ENCODE peak calls at places on chromosomes 16 and 17, in nine cellular contexts. L is GM12878, O is PC-3, P is hepatocyte, N is fibroblast of mammary gland, W is OCI-LY7, S is cardiac muscle cell, B is HCT116, A is nephron progenitor cell. U is an unnamed sample.

GRCh38 chr16:1221628-1222552 is 3.2 kb downstream of the TPSG1 start:
- DNase-seq in L (no peak), O (no peak), P (no peak), N (no peak), W (no peak), S (no peak), B (no peak), A (no peak), U (no peak)

GRCh38 chr16:694187-694862 is 4.1 kb upstream of the WDR24 start:
- DNase-seq in L (no peak), O (no peak), P (no peak), N (no peak), W (no peak), S (peak; percentile 29), B (no peak), A (peak; percentile 49), U (no peak)

GRCh38 chr16:68367440-68367839 is 56.6 kb downstream of the PRMT7 start:
- DNase-seq in L (no peak), O (no peak), P (no peak), N (no peak), W (no peak), S (no peak), B (no peak), A (no peak), U (peak; percentile 45)

GRCh38 chr17:50037321-50038107 is 18.4 kb upstream of the ITGA3 start:
- DNase-seq in L (no peak), O (peak; percentile 92), P (peak; percentile 40), N (peak; percentile 87), W (no peak), S (no peak), B (no peak), A (no peak), U (peak; percentile 75)

GRCh38 chr17:3659541-3660111 is 8.8 kb downstream of the TAX1BP3 start:
- DNase-seq in L (no peak), O (peak; percentile 58), P (peak; percentile 86), N (peak; percentile 96), W (no peak), S (peak; percentile 27), B (no peak), A (no peak), U (peak; percentile 82)

GRCh38 chr17:13631541-13631940 is 29.8 kb upstream of the HS3ST3A1 start:
- DNase-seq in L (no peak), O (peak; percentile 50), P (no peak), N (no peak), W (no peak), S (no peak), B (no peak), A (no peak), U (no peak)

GRCh38 chr16:86865866-86866675 is 287.7 kb downstream of the FOXL1 start:
- DNase-seq in L (no peak), O (peak; percentile 42), P (peak; percentile 71), N (no peak), W (no peak), S (peak; percentile 68), B (no peak), A (no peak), U (no peak)

GRCh38 chr17:36721560-36722120 is 120.3 kb downstream of the MRM1 start:
- DNase-seq in L (no peak), O (no peak), P (no peak), N (no peak), W (no peak), S (no peak), B (no peak), A (no peak), U (no peak)

GRCh38 chr17:10061131-10061581 is 137.2 kb downstream of the GAS7 start:
- DNase-seq in L (no peak), O (no peak), P (peak; percentile 79), N (peak; percentile 90), W (no peak), S (no peak), B (no peak), A (no peak), U (peak; percentile 61)

GRCh38 chr16:1991135-1991551 is 1.4 kb downstream of the SYNGR3 start:
- DNase-seq in L (peak; percentile 71), O (no peak), P (no peak), N (no peak), W (peak; percentile 79), S (no peak), B (no peak), A (no peak), U (peak; percentile 67)

GRCh38 chr17:67171560-67171959 is 73.4 kb downstream of the HELZ start:
- DNase-seq in L (peak; percentile 71), O (no peak), P (no peak), N (no peak), W (peak; percentile 11), S (no peak), B (no peak), A (no peak), U (no peak)

GRCh38 chr17:47698749-47699535 is 5.0 kb downstream of the TBKBP1 start:
- DNase-seq in L (no peak), O (peak; percentile 75), P (peak; percentile 65), N (peak; percentile 45), W (peak; percentile 66), S (peak; percentile 76), B (no peak), A (peak; percentile 85), U (peak; percentile 65)

GRCh38 chr17:75908201-75908600 is 3.5 kb upstream of the MRPL38 start:
- DNase-seq in L (no peak), O (no peak), P (no peak), N (no peak), W (no peak), S (peak; percentile 89), B (no peak), A (no peak), U (no peak)

DNA sequence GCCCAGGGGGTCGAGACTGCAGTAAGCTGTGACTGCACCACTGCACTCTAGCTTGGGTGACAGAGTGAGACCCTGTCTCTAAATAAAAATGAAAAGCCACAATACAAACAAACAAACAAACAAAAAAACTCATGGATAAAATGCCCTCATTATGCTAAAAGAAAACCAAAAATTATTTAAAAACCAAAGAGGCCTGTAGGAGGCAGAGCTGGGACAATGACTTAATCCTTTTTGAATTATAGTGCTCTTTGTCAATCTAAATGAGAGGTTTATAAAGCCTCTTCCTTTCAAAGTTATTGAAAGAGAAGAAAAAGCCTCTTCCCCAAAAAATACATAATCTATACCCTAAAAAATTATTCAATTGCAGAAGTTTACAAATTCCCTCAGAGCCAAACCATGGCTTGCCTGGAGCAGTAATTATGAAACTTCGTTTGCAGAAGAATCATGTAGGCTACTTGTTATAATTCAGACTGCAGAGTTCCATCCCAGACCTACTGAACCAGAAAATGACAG is 18.5 kb downstream of the CRLF3 start:
- DNase-seq in L (no peak), O (no peak), P (no peak), N (no peak), W (no peak), S (no peak), B (no peak), A (no peak), U (no peak)
- TF ChIP-seq CTCF in L (peak; percentile 22), O (peak; percentile 34), P (no peak), N (peak; percentile 3), W (peak; percentile 77), S (peak; percentile 24), B (peak; percentile 6), A (no peak), U (no peak)

DNA sequence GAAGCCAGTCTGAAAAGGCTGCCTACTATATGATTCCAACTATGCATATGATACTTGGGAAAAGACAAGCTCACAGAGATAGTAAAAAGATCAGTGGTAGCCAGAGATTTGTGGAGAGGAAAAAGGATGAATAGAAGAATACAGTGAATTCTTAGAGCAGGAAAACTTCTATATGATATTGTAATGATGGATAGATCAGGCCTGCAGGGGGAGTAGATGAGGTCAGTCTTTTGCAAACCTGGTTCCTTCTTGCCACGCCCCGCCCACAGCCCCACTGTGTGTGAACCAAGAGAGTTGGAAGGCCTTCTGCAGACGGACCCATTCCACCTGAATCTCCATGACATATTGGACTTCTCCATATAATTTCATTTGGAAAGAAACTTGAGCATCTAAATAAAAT is 761 bp upstream of the CCL8 start:
- DNase-seq in L (no peak), O (peak; percentile 1), P (no peak), N (no peak), W (peak; percentile 49), S (no peak), B (peak; percentile 4), A (no peak), U (peak; percentile 29)
- TF ChIP-seq CTCF in L (peak; percentile 16), O (no peak), P (no peak), N (peak; percentile 12), W (peak; percentile 74), S (peak; percentile 17), B (peak; percentile 17), A (no peak), U (no peak)

GRCh38 chr16:56589141-56590039 is at the start of gene MT3:
- DNase-seq in L (no peak), O (peak; percentile 19), P (peak; percentile 34), N (no peak), W (no peak), S (peak; percentile 40), B (no peak), A (peak; percentile 59), U (peak; percentile 64)
- TF ChIP-seq CTCF in L (no peak), O (no peak), P (no peak), N (no peak), W (no peak), S (no peak), B (no peak), A (no peak), U (no peak)

GRCh38 chr16:30004811-30005242 is 6.0 kb downstream of the DOC2A start:
- DNase-seq in L (no peak), O (no peak), P (no peak), N (no peak), W (no peak), S (no peak), B (no peak), A (no peak), U (no peak)

GRCh38 chr16:30002614-30003346 is 6.7 kb downstream of the INO80E start:
- DNase-seq in L (no peak), O (no peak), P (no peak), N (no peak), W (no peak), S (no peak), B (no peak), A (no peak), U (no peak)

GRCh38 chr16:30003670-30004423 is 7.0 kb downstream of the DOC2A start:
- DNase-seq in L (no peak), O (no peak), P (no peak), N (no peak), W (no peak), S (no peak), B (no peak), A (no peak), U (no peak)

GRCh38 chr16:30005341-30006094 is 5.3 kb downstream of the DOC2A start:
- DNase-seq in L (no peak), O (peak; percentile 32), P (peak; percentile 61), N (peak; percentile 48), W (peak; percentile 59), S (peak; percentile 52), B (no peak), A (peak; percentile 55), U (peak; percentile 45)

DNA sequence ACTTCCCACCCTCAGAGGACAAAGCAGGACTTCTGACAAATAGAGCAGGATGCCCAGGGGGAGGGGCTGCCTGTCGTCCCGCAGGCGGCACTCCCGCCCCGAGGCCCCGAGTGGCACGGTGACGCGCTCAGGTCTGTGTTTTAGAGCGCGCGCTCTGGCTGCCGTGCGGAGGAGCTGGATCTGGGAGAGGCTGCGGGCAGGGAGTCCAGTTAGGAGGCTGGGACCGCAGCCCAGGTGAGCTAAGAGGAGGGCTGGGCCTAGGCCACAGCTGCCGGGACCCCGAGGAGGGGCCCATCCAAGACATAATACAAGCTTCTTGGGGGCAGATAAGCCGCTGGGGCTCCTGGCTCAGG is 6.4 kb downstream of the DOC2A start:
- DNase-seq in L (no peak), O (no peak), P (no peak), N (no peak), W (no peak), S (no peak), B (no peak), A (no peak), U (no peak)
- TF ChIP-seq CTCF in L (no peak), O (no peak), P (no peak), N (no peak), W (no peak), S (no peak), B (no peak), A (no peak), U (no peak)

U was measured in mucosa of descending colon.